ENCODE peak calls at places on chromosomes 12 and 14, in six cellular contexts. One of them, this sample, is unnamed.

GRCh38 chr12:14771651-14772137 is 31.6 kb downstream of the WBP11 start:
- DNase-seq in H9: peak; percentile 68
- DNase-seq in nephron progenitor cell: peak; percentile 25
- DNase-seq in HL-60: peak; percentile 37
- DNase-seq in A673: peak; percentile 4
- DNase-seq in epithelial cell of esophagus: no peak
- DNase-seq in this sample: no peak

GRCh38 chr12:47991106-47991550 is 13.1 kb downstream of the COL2A1 start:
- DNase-seq in H9: no peak
- DNase-seq in nephron progenitor cell: no peak
- DNase-seq in HL-60: no peak
- DNase-seq in A673: no peak
- DNase-seq in epithelial cell of esophagus: no peak
- DNase-seq in this sample: no peak

GRCh38 chr12:8912910-8913309 is 1.4 kb upstream of the PHC1 start:
- DNase-seq in H9: peak; percentile 78
- DNase-seq in nephron progenitor cell: no peak
- DNase-seq in HL-60: no peak
- DNase-seq in A673: no peak
- DNase-seq in epithelial cell of esophagus: peak; percentile 80
- DNase-seq in this sample: no peak

GRCh38 chr12:31931796-31932715 is 27.2 kb upstream of the RESF1 start:
- DNase-seq in H9: peak; percentile 38
- DNase-seq in nephron progenitor cell: no peak
- DNase-seq in HL-60: no peak
- DNase-seq in A673: no peak
- DNase-seq in epithelial cell of esophagus: no peak
- DNase-seq in this sample: no peak

GRCh38 chr12:111789779-111790178 is 23.0 kb downstream of the ALDH2 start:
- DNase-seq in H9: no peak
- DNase-seq in nephron progenitor cell: no peak
- DNase-seq in HL-60: no peak
- DNase-seq in A673: no peak
- DNase-seq in epithelial cell of esophagus: no peak
- DNase-seq in this sample: no peak

GRCh38 chr12:111413442-111414086 is 7.8 kb downstream of the SH2B3 start:
- DNase-seq in H9: peak; percentile 68
- DNase-seq in nephron progenitor cell: no peak
- DNase-seq in HL-60: no peak
- DNase-seq in A673: peak; percentile 52
- DNase-seq in epithelial cell of esophagus: no peak
- DNase-seq in this sample: no peak

GRCh38 chr12:57110189-57111045 is 745 bp downstream of the STAT6 start:
- DNase-seq in H9: peak; percentile 93
- DNase-seq in nephron progenitor cell: peak; percentile 83
- DNase-seq in HL-60: peak; percentile 86
- DNase-seq in A673: peak; percentile 77
- DNase-seq in epithelial cell of esophagus: peak; percentile 44
- DNase-seq in this sample: no peak

GRCh38 chr12:132285991-132286681 is 43.3 kb downstream of the GALNT9 start:
- DNase-seq in H9: peak; percentile 66
- DNase-seq in nephron progenitor cell: peak; percentile 53
- DNase-seq in HL-60: no peak
- DNase-seq in A673: peak; percentile 65
- DNase-seq in epithelial cell of esophagus: no peak
- DNase-seq in this sample: no peak

GRCh38 chr12:123119808-123120207 is 31.1 kb downstream of the PITPNM2 start:
- DNase-seq in H9: no peak
- DNase-seq in nephron progenitor cell: no peak
- DNase-seq in HL-60: no peak
- DNase-seq in A673: no peak
- DNase-seq in epithelial cell of esophagus: no peak
- DNase-seq in this sample: no peak

GRCh38 chr12:123895477-123895876 is 77.2 kb downstream of the CCDC92 start:
- DNase-seq in H9: no peak
- DNase-seq in nephron progenitor cell: no peak
- DNase-seq in HL-60: no peak
- DNase-seq in A673: no peak
- DNase-seq in epithelial cell of esophagus: no peak
- DNase-seq in this sample: no peak

GRCh38 chr12:46560874-46561273 is 188.3 kb upstream of the SLC38A2 start:
- DNase-seq in H9: no peak
- DNase-seq in nephron progenitor cell: no peak
- DNase-seq in HL-60: no peak
- DNase-seq in A673: no peak
- DNase-seq in epithelial cell of esophagus: peak; percentile 29
- DNase-seq in this sample: no peak

GRCh38 chr12:79023261-79023660 is 158.7 kb downstream of the SYT1 start:
- DNase-seq in H9: no peak
- DNase-seq in nephron progenitor cell: no peak
- DNase-seq in HL-60: no peak
- DNase-seq in A673: no peak
- DNase-seq in epithelial cell of esophagus: no peak
- DNase-seq in this sample: no peak

GRCh38 chr14:79510659-79511058 is 700.6 kb downstream of the DIO2 start:
- DNase-seq in H9: no peak
- DNase-seq in nephron progenitor cell: no peak
- DNase-seq in HL-60: no peak
- DNase-seq in A673: peak; percentile 66
- DNase-seq in epithelial cell of esophagus: peak; percentile 77
- DNase-seq in this sample: no peak

GRCh38 chr12:46475972-46476645 is 103.5 kb upstream of the SLC38A2 start:
- DNase-seq in H9: no peak
- DNase-seq in nephron progenitor cell: no peak
- DNase-seq in HL-60: no peak
- DNase-seq in A673: no peak
- DNase-seq in epithelial cell of esophagus: no peak
- DNase-seq in this sample: no peak

GRCh38 chr14:99271288-99271941 is 582 bp downstream of the BCL11B start:
- DNase-seq in H9: no peak
- DNase-seq in nephron progenitor cell: no peak
- DNase-seq in HL-60: no peak
- DNase-seq in A673: no peak
- DNase-seq in epithelial cell of esophagus: no peak
- DNase-seq in this sample: no peak

GRCh38 chr14:65352964-65353530 is 59.5 kb upstream of the FUT8 start:
- DNase-seq in H9: no peak
- DNase-seq in nephron progenitor cell: no peak
- DNase-seq in HL-60: no peak
- DNase-seq in A673: no peak
- DNase-seq in epithelial cell of esophagus: peak; percentile 94
- DNase-seq in this sample: no peak

GRCh38 chr14:74675219-74675618 is 37.7 kb downstream of the AREL1 start:
- DNase-seq in H9: no peak
- DNase-seq in nephron progenitor cell: no peak
- DNase-seq in HL-60: no peak
- DNase-seq in A673: no peak
- DNase-seq in epithelial cell of esophagus: no peak
- DNase-seq in this sample: no peak

GRCh38 chr12:81332054-81332453 is 254.2 kb downstream of the ACSS3 start:
- DNase-seq in H9: no peak
- DNase-seq in nephron progenitor cell: no peak
- DNase-seq in HL-60: no peak
- DNase-seq in A673: peak; percentile 43
- DNase-seq in epithelial cell of esophagus: no peak
- DNase-seq in this sample: no peak

GRCh38 chr12:120534203-120534702 is at the start of gene RNF10:
- DNase-seq in H9: peak; percentile 86
- DNase-seq in nephron progenitor cell: peak; percentile 65
- DNase-seq in HL-60: peak; percentile 81
- DNase-seq in A673: peak; percentile 93
- DNase-seq in epithelial cell of esophagus: peak; percentile 88
- DNase-seq in this sample: peak; percentile 95

GRCh38 chr12:54282949-54283593 is 2.5 kb downstream of the HNRNPA1 start:
- DNase-seq in H9: no peak
- DNase-seq in nephron progenitor cell: no peak
- DNase-seq in HL-60: peak; percentile 31
- DNase-seq in A673: no peak
- DNase-seq in epithelial cell of esophagus: no peak
- DNase-seq in this sample: no peak

GRCh38 chr12:54286042-54286931 is 5.8 kb downstream of the HNRNPA1 start:
- DNase-seq in H9: no peak
- DNase-seq in nephron progenitor cell: no peak
- DNase-seq in HL-60: no peak
- DNase-seq in A673: no peak
- DNase-seq in epithelial cell of esophagus: peak; percentile 81
- DNase-seq in this sample: no peak

GRCh38 chr12:54287316-54288157 is 7.0 kb downstream of the HNRNPA1 start:
- DNase-seq in H9: peak; percentile 48
- DNase-seq in nephron progenitor cell: no peak
- DNase-seq in HL-60: peak; percentile 13
- DNase-seq in A673: no peak
- DNase-seq in epithelial cell of esophagus: no peak
- DNase-seq in this sample: no peak

GRCh38 chr12:54280401-54281260 is at the start of gene HNRNPA1:
- DNase-seq in H9: peak; percentile 99
- DNase-seq in nephron progenitor cell: peak; percentile 91
- DNase-seq in HL-60: peak; percentile 100
- DNase-seq in A673: peak; percentile 100
- DNase-seq in epithelial cell of esophagus: peak; percentile 100
- DNase-seq in this sample: no peak

DNA sequence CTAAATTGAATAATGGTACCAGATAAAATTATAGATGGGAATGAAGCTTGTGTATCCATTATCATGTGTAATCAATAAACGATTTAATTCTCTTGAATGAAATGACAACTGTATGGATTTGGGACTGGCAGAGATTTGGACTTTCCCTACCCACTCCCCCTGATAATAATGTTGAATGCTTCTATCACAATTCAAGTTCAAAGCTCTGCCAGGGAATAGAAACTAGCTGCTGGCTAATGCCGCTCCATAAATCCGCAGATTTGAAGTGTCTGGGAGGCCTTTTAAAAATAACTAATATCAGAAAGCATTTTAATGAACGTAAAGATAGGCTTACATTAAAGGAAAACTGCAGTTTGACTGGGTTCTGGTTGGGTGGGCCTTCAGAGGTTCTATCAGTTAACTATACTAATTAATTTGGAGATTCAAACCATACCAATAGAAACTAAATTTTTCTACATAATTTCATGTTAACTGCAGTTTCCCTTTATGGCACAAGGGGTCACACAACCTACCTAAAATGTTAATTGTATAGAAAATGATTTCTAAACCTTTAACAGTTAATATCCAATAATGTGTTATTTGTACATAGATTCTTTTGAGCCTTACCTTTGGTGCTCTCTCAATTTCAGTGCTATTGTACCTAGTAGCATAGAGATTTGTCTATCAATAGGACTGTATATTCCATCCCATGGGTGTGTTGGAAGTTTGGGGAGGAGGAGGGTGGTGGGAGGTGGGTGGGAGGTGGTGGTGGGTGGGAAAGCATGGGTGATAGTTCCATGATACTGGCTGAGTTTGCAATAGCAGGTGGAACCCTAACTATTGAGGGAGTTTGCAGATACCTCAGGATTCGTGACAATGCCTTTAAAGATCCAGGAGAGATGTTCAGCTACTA is 4.9 kb downstream of the HNRNPA1 start:
- DNase-seq in H9: no peak
- DNase-seq in nephron progenitor cell: no peak
- DNase-seq in HL-60: no peak
- DNase-seq in A673: no peak
- DNase-seq in epithelial cell of esophagus: no peak
- DNase-seq in this sample: no peak
- TF ChIP-seq CTCF in H9: peak; percentile 52
- TF ChIP-seq CTCF in nephron progenitor cell: peak; percentile 12
- TF ChIP-seq CTCF in HL-60: no peak
- TF ChIP-seq CTCF in A673: peak; percentile 49
- TF ChIP-seq CTCF in epithelial cell of esophagus: peak; percentile 27
- TF ChIP-seq CTCF in this sample: no peak

GRCh38 chr14:101119830-101120571 is 216.5 kb upstream of the RTL1 start:
- DNase-seq in H9: peak; percentile 39
- DNase-seq in nephron progenitor cell: no peak
- DNase-seq in HL-60: no peak
- DNase-seq in A673: peak; percentile 7
- DNase-seq in epithelial cell of esophagus: no peak
- DNase-seq in this sample: no peak
- TF ChIP-seq CTCF in H9: no peak
- TF ChIP-seq CTCF in nephron progenitor cell: no peak
- TF ChIP-seq CTCF in HL-60: no peak
- TF ChIP-seq CTCF in A673: no peak
- TF ChIP-seq CTCF in epithelial cell of esophagus: no peak
- TF ChIP-seq CTCF in this sample: no peak

DNA sequence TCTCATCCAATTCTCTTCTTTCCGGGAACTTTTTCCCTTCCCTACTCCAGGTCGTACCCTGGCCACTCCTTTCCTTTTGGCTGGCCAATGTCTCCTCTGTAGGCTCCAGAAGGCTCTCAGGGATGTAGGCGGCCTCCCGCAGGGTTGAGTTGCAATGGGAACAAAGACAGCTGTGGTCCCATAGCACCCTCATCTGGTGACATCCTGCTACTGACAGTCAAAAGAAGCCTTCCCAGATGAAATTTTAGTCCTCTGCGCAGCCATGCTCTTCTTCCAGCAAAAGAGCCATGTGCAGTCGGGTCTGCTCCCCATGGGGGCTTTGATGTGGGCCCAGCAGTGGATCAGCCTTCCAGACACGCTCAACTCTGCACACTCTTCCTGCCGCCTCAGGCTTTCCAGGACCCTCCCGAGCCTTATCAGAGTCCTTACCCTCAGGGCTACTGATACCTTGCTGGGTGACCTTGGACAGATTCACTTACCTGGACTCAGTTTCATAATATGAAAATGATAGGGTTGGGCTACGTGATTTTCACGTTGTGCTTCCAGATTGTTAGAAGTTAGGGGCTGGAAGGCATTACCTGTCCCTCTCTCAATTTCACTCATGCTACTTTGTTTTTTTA is 5.5 kb upstream of the CELA1 start:
- DNase-seq in H9: peak; percentile 91
- DNase-seq in nephron progenitor cell: peak; percentile 68
- DNase-seq in HL-60: peak; percentile 56
- DNase-seq in A673: peak; percentile 65
- DNase-seq in epithelial cell of esophagus: peak; percentile 60
- DNase-seq in this sample: no peak
- TF ChIP-seq CTCF in H9: peak; percentile 94
- TF ChIP-seq CTCF in nephron progenitor cell: peak; percentile 77
- TF ChIP-seq CTCF in HL-60: peak; percentile 57
- TF ChIP-seq CTCF in A673: peak; percentile 78
- TF ChIP-seq CTCF in epithelial cell of esophagus: peak; percentile 75
- TF ChIP-seq CTCF in this sample: peak; percentile 37

GRCh38 chr14:68660495-68660894 is 132.4 kb downstream of the ZFP36L1 start:
- DNase-seq in H9: no peak
- DNase-seq in nephron progenitor cell: no peak
- DNase-seq in HL-60: no peak
- DNase-seq in A673: no peak
- DNase-seq in epithelial cell of esophagus: no peak
- DNase-seq in this sample: no peak

GRCh38 chr14:68657300-68658028 is 135.4 kb downstream of the ZFP36L1 start:
- DNase-seq in H9: peak; percentile 8
- DNase-seq in nephron progenitor cell: no peak
- DNase-seq in HL-60: no peak
- DNase-seq in A673: no peak
- DNase-seq in epithelial cell of esophagus: no peak
- DNase-seq in this sample: no peak

GRCh38 chr14:68658029-68658509 is 134.8 kb downstream of the ZFP36L1 start:
- DNase-seq in H9: no peak
- DNase-seq in nephron progenitor cell: no peak
- DNase-seq in HL-60: no peak
- DNase-seq in A673: no peak
- DNase-seq in epithelial cell of esophagus: no peak
- DNase-seq in this sample: no peak

GRCh38 chr14:68661226-68662225 is 131.3 kb downstream of the ZFP36L1 start:
- DNase-seq in H9: no peak
- DNase-seq in nephron progenitor cell: no peak
- DNase-seq in HL-60: peak; percentile 7
- DNase-seq in A673: no peak
- DNase-seq in epithelial cell of esophagus: no peak
- DNase-seq in this sample: no peak

GRCh38 chr14:68659021-68659931 is 133.6 kb downstream of the ZFP36L1 start:
- DNase-seq in H9: peak; percentile 26
- DNase-seq in nephron progenitor cell: peak; percentile 32
- DNase-seq in HL-60: no peak
- DNase-seq in A673: no peak
- DNase-seq in epithelial cell of esophagus: no peak
- DNase-seq in this sample: no peak
- TF ChIP-seq CTCF in H9: no peak
- TF ChIP-seq CTCF in nephron progenitor cell: no peak
- TF ChIP-seq CTCF in HL-60: no peak
- TF ChIP-seq CTCF in A673: no peak
- TF ChIP-seq CTCF in epithelial cell of esophagus: no peak
- TF ChIP-seq CTCF in this sample: no peak

This sample was measured in D721Med.